ENCODE peak calls at places on chromosomes 1 and 21, in ten cellular contexts. L is uterus, X is NB4, P is testis, U is prostate gland, M is lower leg skin, V is suprapubic skin, T is right lobe of liver, K is IMR-90, D is body of pancreas. I is an unnamed sample.

GRCh38 chr1:231172411-231172810 is 10.6 kb downstream of the TRIM67 start:
- DNase-seq in L (no peak), X (no peak), P (no peak), U (no peak), M (no peak), V (no peak), T (no peak), K (no peak), D (no peak), I (no peak)

GRCh38 chr1:64396817-64397216 is 73.1 kb upstream of the CACHD1 start:
- DNase-seq in L (no peak), X (peak), P (peak), U (no peak), M (no peak), V (no peak), T (no peak), K (no peak), D (peak), I (peak)

GRCh38 chr1:11806307-11806936 is 431 bp downstream of the CLCN6 start:
- DNase-seq in L (no peak), X (peak), P (peak), U (no peak), M (no peak), V (no peak), T (no peak), K (peak), D (no peak), I (peak)

GRCh38 chr1:95309031-95309459 is 75.0 kb downstream of the RWDD3 start:
- DNase-seq in L (no peak), X (peak), P (peak), U (peak), M (no peak), V (no peak), T (no peak), K (peak), D (peak), I (peak)

GRCh38 chr21:32120231-32120630 is 158.6 kb downstream of the MIS18A start:
- DNase-seq in L (no peak), X (no peak), P (no peak), U (no peak), M (no peak), V (no peak), T (no peak), K (no peak), D (no peak), I (no peak)

GRCh38 chr1:119331915-119332314 is 36.7 kb upstream of the HAO2 start:
- DNase-seq in L (no peak), X (no peak), P (no peak), U (no peak), M (no peak), V (no peak), T (no peak), K (no peak), D (no peak), I (no peak)

GRCh38 chr1:94247146-94248094 is 10.0 kb upstream of the ARHGAP29 start:
- DNase-seq in L (peak), X (peak), P (peak), U (peak), M (no peak), V (peak), T (peak), K (peak), D (peak), I (peak)

GRCh38 chr1:6646499-6647148 is 22.0 kb downstream of the THAP3 start:
- DNase-seq in L (no peak), X (peak), P (peak), U (peak), M (no peak), V (no peak), T (no peak), K (peak), D (peak), I (peak)

GRCh38 chr1:7940745-7941436 is at the start of gene TNFRSF9:
- DNase-seq in L (no peak), X (peak), P (no peak), U (no peak), M (no peak), V (no peak), T (peak), K (peak), D (peak), I (peak)

GRCh38 chr21:45235488-45235887 is 52.2 kb downstream of the POFUT2 start:
- DNase-seq in L (no peak), X (no peak), P (no peak), U (no peak), M (no peak), V (no peak), T (no peak), K (no peak), D (no peak), I (no peak)

GRCh38 chr1:162855461-162856150 is 5.4 kb downstream of the CCDC190 start:
- DNase-seq in L (no peak), X (no peak), P (no peak), U (no peak), M (no peak), V (no peak), T (no peak), K (peak), D (no peak), I (no peak)

GRCh38 chr1:22652881-22653316 is at the start of gene C1QB:
- DNase-seq in L (no peak), X (no peak), P (peak), U (no peak), M (peak), V (no peak), T (peak), K (no peak), D (peak), I (no peak)

GRCh38 chr1:224592636-224593579 is 23.2 kb upstream of the CNIH3 start:
- DNase-seq in L (no peak), X (peak), P (no peak), U (no peak), M (no peak), V (no peak), T (no peak), K (peak), D (no peak), I (no peak)

GRCh38 chr1:10399487-10399917 is 638 bp downstream of the PGD start:
- DNase-seq in L (no peak), X (no peak), P (peak), U (peak), M (no peak), V (peak), T (peak), K (peak), D (no peak), I (peak)

GRCh38 chr1:77803371-77803770 is 23.9 kb downstream of the MIGA1 start:
- DNase-seq in L (no peak), X (no peak), P (no peak), U (no peak), M (no peak), V (no peak), T (no peak), K (no peak), D (no peak), I (no peak)

GRCh38 chr1:195294911-195295310 is 1313.3 kb downstream of the KCNT2 start:
- DNase-seq in L (no peak), X (no peak), P (no peak), U (no peak), M (no peak), V (no peak), T (no peak), K (no peak), D (no peak), I (no peak)

GRCh38 chr1:158087320-158087927 is 93.3 kb upstream of the CD1D start:
- DNase-seq in L (peak), X (peak), P (peak), U (peak), M (peak), V (no peak), T (peak), K (peak), D (peak), I (peak)

GRCh38 chr1:204507317-204508105 is 8.7 kb upstream of the MDM4 start:
- DNase-seq in L (no peak), X (peak), P (peak), U (no peak), M (no peak), V (no peak), T (no peak), K (peak), D (no peak), I (peak)
- TF ChIP-seq POLR2A in L (no peak), X (peak), P (no peak), U (no peak), M (no peak), V (no peak), T (no peak), K (no peak), D (no peak), I (peak)

GRCh38 chr1:84688461-84689061 is 1.7 kb downstream of the SSX2IP start:
- DNase-seq in L (no peak), X (peak), P (no peak), U (no peak), M (no peak), V (no peak), T (no peak), K (no peak), D (no peak), I (peak)

GRCh38 chr1:84691139-84691783 is 1.0 kb upstream of the SSX2IP start:
- DNase-seq in L (no peak), X (peak), P (no peak), U (no peak), M (no peak), V (no peak), T (no peak), K (no peak), D (no peak), I (peak)

GRCh38 chr1:84692391-84692790 is 2.1 kb upstream of the SSX2IP start:
- DNase-seq in L (no peak), X (peak), P (no peak), U (no peak), M (no peak), V (no peak), T (no peak), K (no peak), D (no peak), I (peak)

GRCh38 chr1:84689514-84690396 is 506 bp downstream of the SSX2IP start:
- DNase-seq in L (peak), X (peak), P (peak), U (peak), M (peak), V (peak), T (peak), K (peak), D (peak), I (peak)

DNA sequence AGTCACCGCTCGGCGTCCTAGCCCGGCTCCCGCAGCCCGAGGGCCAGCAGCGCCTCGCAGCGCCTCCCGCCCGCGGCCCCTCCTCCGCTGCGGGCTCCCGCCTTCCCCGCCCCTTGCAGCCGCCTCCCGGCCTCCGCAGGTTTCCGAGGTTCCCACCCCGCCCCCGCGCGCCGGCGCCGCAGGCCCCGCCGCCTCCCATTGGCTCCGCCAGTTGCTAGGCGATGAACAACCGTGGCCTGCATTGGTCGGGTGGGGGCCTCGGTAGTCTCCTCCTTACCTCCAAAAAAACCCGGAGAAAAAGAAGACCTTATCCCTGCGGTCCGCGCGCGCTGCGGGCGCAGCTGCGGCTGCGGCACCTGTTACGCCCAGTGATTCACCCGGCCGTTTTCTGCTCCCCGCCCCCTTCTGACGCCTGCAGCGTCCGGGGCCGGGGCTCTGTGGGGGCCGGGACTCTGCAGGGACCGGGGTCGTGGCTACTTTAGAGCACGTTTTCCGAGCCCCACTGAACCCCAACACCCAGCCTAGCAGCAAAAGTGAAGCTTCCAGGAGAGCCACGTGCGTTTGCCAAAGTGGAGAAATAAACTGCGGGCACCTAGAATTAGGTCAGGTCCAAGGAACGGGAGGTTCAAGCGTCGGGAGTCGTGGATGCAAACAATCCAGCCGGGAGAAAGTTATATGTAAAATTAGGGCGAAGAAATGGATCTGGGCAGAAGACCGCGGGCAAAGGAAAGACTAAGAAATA is at the start of gene SSX2IP:
- DNase-seq in L (peak), X (peak), P (peak), U (peak), M (peak), V (peak), T (peak), K (peak), D (peak), I (peak)
- TF ChIP-seq POLR2A in L (peak), X (peak), P (no peak), U (peak), M (no peak), V (no peak), T (peak), K (no peak), D (peak), I (peak)

GRCh38 chr1:42462828-42463763 is at the start of gene CCDC30:
- DNase-seq in L (peak), X (peak), P (peak), U (peak), M (peak), V (peak), T (peak), K (peak), D (peak), I (peak)
- TF ChIP-seq POLR2A in L (no peak), X (no peak), P (no peak), U (no peak), M (no peak), V (no peak), T (no peak), K (no peak), D (peak), I (peak)

GRCh38 chr1:181092056-181092455 is 3.6 kb downstream of the IER5 start:
- DNase-seq in L (no peak), X (no peak), P (no peak), U (no peak), M (no peak), V (no peak), T (no peak), K (no peak), D (no peak), I (no peak)
- TF ChIP-seq POLR2A in L (no peak), X (no peak), P (no peak), U (no peak), M (no peak), V (no peak), T (no peak), K (no peak), D (no peak), I (no peak)

GRCh38 chr21:41670056-41670805 is 96.6 kb downstream of the RIPK4 start:
- DNase-seq in L (no peak), X (no peak), P (no peak), U (no peak), M (no peak), V (no peak), T (peak), K (no peak), D (no peak), I (no peak)
- TF ChIP-seq POLR2A in L (no peak), X (no peak), P (no peak), U (no peak), M (no peak), V (no peak), T (no peak), K (no peak), D (no peak), I (no peak)

DNA sequence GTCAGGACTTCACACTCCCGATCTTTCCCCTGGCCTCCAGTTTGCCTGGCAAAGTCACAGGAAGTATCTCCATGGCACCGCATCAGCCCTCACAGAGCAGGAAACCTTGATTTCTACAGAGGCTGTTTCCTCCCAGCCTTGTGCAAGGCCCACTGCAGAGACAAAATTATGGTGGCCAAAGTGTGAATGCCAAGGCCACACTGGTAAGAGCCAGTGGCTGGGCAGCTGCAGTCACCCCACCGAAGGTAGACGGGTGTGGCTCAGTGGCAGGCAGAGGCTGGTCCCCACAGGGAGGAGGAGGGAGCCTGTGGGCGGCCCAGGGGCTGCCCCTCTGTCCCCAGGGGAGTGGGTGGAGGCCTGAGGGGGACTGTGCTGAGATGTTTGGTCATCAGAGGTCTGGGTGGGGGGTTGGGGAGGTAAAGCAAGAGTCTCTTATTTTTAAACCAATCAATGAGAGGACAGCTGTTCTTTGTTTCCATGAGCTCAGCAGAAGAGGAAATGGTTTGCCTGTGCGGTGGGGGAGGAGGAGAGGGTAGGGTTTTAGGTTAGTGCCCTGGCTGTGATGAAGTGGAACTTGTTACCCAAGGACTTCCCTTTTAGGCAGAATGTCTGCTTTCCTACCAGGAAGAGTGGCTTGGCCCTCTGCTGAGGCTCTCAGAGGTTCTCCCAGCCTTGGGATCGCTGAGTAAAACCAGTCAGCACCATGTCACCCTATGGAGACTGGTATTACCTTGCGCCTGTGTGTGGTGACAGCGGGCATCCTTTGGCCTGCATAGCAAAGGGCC is 18.0 kb upstream of the BTG2 start:
- DNase-seq in L (no peak), X (peak), P (peak), U (no peak), M (peak), V (no peak), T (peak), K (no peak), D (peak), I (peak)
- TF ChIP-seq POLR2A in L (no peak), X (no peak), P (no peak), U (peak), M (no peak), V (no peak), T (peak), K (no peak), D (no peak), I (no peak)

GRCh38 chr1:175023043-175023921 is at the start of gene MRPS14:
- DNase-seq in L (peak), X (peak), P (peak), U (peak), M (peak), V (peak), T (peak), K (peak), D (peak), I (peak)
- TF ChIP-seq POLR2A in L (peak), X (peak), P (peak), U (peak), M (peak), V (no peak), T (peak), K (peak), D (peak), I (peak)